ENCODE peak calls at places on chromosomes 6 and 20, in four cellular contexts. B, A, Z and O are unnamed samples.

GRCh38 chr20:3592931-3593330 is 70.3 kb downstream of the GFRA4 start:
- DNase-seq in A (no peak), Z (no peak), B (no peak), O (no peak)

GRCh38 chr6:20170455-20171148 is 41.7 kb downstream of the MBOAT1 start:
- DNase-seq in B (no peak), Z (no peak), A (no peak), O (no peak)

GRCh38 chr6:73666393-73666792 is 12.6 kb upstream of the SLC17A5 start:
- DNase-seq in B (no peak), A (no peak), Z (no peak), O (no peak)

GRCh38 chr6:29005183-29005885 is at the start of gene ZNF311:
- DNase-seq in A (peak; percentile 47), Z (peak; percentile 68), B (no peak), O (peak; percentile 46)

GRCh38 chr6:157535354-157536217 is 154.6 kb downstream of the ZDHHC14 start:
- DNase-seq in A (no peak), B (no peak), Z (no peak), O (no peak)

GRCh38 chr20:41501376-41501775 is 116.8 kb downstream of the CHD6 start:
- DNase-seq in A (no peak), Z (no peak), B (no peak), O (no peak)

GRCh38 chr6:89308525-89309400 is 6.3 kb downstream of the GABRR2 start:
- DNase-seq in B (no peak), Z (no peak), A (no peak), O (no peak)

GRCh38 chr6:25014806-25015560 is 79.2 kb upstream of the RIPOR2 start:
- DNase-seq in A (no peak), B (no peak), Z (no peak), O (no peak)

GRCh38 chr6:83868639-83869038 is 9.2 kb downstream of the CYB5R4 start:
- DNase-seq in B (no peak), Z (no peak), A (no peak), O (no peak)

GRCh38 chr20:54013397-54013941 is 56.9 kb downstream of the BCAS1 start:
- DNase-seq in A (no peak), B (no peak), Z (no peak), O (no peak)

GRCh38 chr20:48769111-48769879 is 58.5 kb downstream of the PREX1 start:
- DNase-seq in Z (no peak), B (peak; percentile 55), A (peak; percentile 33), O (no peak)

GRCh38 chr6:28266962-28267694 is at the start of gene ZSCAN26:
- DNase-seq in Z (peak; percentile 92), B (peak; percentile 78), A (peak; percentile 71), O (peak; percentile 65)

GRCh38 chr6:170036916-170037315 is 254.0 kb downstream of the DLL1 start:
- DNase-seq in Z (peak; percentile 28), B (no peak), A (peak; percentile 10), O (no peak)

GRCh38 chr20:63967330-63968135 is 2.2 kb downstream of the ZNF512B start:
- DNase-seq in A (peak; percentile 22), B (no peak), Z (no peak), O (no peak)

GRCh38 chr6:131199568-131200272 is 64.5 kb downstream of the AKAP7 start:
- DNase-seq in A (peak; percentile 34), Z (peak; percentile 82), B (peak; percentile 51), O (no peak)

GRCh38 chr6:159590794-159591193 is 102.2 kb downstream of the SOD2 start:
- DNase-seq in B (no peak), Z (no peak), A (no peak), O (no peak)

GRCh38 chr6:159582736-159583135 is 110.3 kb downstream of the SOD2 start:
- DNase-seq in B (no peak), A (no peak), Z (no peak), O (no peak)

GRCh38 chr6:159586684-159587083 is 106.4 kb downstream of the SOD2 start:
- DNase-seq in A (no peak), Z (no peak), B (no peak), O (no peak)
- TF ChIP-seq CTCF in A (no peak), Z (no peak), B (no peak), O (no peak)

GRCh38 chr20:34579936-34580587 is 21.5 kb downstream of the MAP1LC3A start:
- DNase-seq in B (no peak), A (peak; percentile 42), Z (peak; percentile 76), O (no peak)

GRCh38 chr20:34579191-34579661 is 20.7 kb downstream of the MAP1LC3A start:
- DNase-seq in Z (peak; percentile 83), B (no peak), A (peak; percentile 70), O (peak; percentile 76)

GRCh38 chr20:34578040-34578439 is 19.5 kb downstream of the MAP1LC3A start:
- DNase-seq in A (no peak), B (no peak), Z (no peak), O (no peak)

GRCh38 chr20:34580588-34580940 is 22.0 kb downstream of the MAP1LC3A start:
- DNase-seq in B (no peak), Z (no peak), A (no peak), O (no peak)

GRCh38 chr20:34578521-34579147 is 20.1 kb downstream of the MAP1LC3A start:
- DNase-seq in A (no peak), Z (no peak), B (no peak), O (no peak)
- H3K27ac ChIP-seq in A (no peak overlapping the region), Z (no peak overlapping the region), B (no peak overlapping the region), O (no peak overlapping the region)

DNA sequence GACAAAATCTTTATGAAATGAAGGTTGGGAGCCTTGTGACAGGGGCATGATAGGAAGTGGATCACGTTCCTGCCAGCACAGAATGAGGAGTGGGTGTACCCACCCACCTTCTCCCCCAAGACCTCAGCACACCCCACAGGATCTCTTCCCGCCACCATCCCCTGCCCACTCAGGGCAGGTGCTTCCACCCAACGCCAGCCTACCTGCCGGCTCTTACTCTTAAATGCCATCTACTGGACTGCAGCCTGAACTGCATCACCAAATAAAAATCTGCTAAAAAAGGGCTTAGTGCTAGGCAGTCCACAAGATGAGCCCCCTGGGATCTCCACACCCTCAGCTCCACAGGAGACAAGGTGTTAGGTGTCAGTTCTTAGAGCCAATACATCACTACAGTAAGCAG is 20.6 kb downstream of the DTNBP1 start:
- DNase-seq in A (no peak), Z (no peak), B (no peak), O (no peak)
- H3K9me3 ChIP-seq in A (peaks cover 10% of the 10 kb centered on the region), Z (no peaks in the 10 kb centered on the region), B (peaks cover 10% of the 10 kb centered on the region), O (no peaks in the 10 kb centered on the region)

DNA sequence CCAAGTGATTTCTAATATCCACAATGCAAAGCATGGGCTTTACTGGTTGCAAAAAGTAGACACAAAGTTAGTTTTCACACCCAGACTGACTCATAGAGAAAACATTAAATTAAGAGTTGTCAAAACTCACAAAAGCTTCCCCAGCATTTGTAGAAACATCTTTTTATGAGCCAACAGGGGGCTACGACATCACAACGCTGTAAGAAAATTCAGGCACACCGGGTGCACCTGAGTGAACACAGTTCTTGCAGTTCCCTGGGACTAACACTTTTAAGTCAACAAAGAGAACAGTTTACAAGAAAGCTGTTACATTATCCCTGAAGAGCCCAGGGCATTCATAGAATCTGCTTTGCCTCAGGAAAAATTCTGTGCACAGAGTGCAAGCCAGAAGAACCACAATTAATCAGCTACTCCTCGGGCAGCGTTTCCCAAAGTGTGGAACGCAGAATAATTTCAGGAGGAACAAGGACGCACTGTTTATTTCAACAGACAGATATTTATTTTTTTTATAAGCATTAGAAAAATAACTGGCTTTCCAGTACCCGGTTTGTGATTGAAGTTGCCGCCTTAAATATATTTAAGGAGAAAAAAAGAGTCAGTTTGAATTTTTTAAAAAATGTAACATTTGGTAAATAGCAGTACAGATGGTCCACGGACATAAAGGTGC is 1.2 kb downstream of the NCOA5 start:
- DNase-seq in Z (no peak), A (no peak), B (no peak), O (no peak)
- TF ChIP-seq CTCF in Z (no peak), A (no peak), B (peak; percentile 22), O (no peak)

GRCh38 chr6:3321875-3322274 is 63.1 kb downstream of the PSMG4 start:
- DNase-seq in B (no peak), A (peak; percentile 40), Z (no peak), O (no peak)
- H3K27ac ChIP-seq in B (no peak overlapping the region), A (no peak overlapping the region), Z (no peak overlapping the region), O (no peak overlapping the region)

GRCh38 chr6:351011-351866 is 40.3 kb upstream of the IRF4 start:
- DNase-seq in B (no peak), A (no peak), Z (no peak), O (no peak)

GRCh38 chr6:347951-348859 is 43.3 kb upstream of the IRF4 start:
- DNase-seq in A (no peak), Z (no peak), B (no peak), O (no peak)

GRCh38 chr6:348860-349396 is 42.6 kb upstream of the IRF4 start:
- DNase-seq in B (no peak), Z (no peak), A (no peak), O (no peak)

GRCh38 chr6:350371-350770 is 41.2 kb upstream of the IRF4 start:
- DNase-seq in B (no peak), Z (no peak), A (no peak), O (no peak)

DNA sequence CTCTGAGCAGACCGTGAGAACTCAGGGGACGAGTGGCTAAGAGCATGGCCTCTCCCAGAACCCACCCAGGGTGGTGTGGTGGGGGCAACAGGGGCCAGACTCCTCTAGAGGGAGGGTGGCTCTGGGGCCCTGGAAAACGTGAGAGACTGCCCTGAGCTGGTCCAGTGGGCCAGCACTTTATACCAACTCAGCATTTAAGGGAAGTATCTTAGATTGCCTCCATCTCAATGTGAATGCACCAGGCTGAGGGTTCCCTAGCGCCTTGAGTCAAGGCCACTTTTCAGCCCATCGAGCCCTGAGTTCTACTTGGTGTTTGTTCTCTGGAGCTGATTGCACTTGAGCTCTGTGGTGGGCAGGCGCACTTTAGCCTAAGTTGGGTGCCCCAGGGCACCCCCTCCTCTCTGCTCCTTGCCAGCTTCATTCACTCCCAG is 42.0 kb upstream of the IRF4 start:
- DNase-seq in A (no peak), Z (no peak), B (no peak), O (no peak)
- H3K9me3 ChIP-seq in A (no peaks in the 10 kb centered on the region), Z (no peaks in the 10 kb centered on the region), B (no peaks in the 10 kb centered on the region), O (no peaks in the 10 kb centered on the region)

DNA sequence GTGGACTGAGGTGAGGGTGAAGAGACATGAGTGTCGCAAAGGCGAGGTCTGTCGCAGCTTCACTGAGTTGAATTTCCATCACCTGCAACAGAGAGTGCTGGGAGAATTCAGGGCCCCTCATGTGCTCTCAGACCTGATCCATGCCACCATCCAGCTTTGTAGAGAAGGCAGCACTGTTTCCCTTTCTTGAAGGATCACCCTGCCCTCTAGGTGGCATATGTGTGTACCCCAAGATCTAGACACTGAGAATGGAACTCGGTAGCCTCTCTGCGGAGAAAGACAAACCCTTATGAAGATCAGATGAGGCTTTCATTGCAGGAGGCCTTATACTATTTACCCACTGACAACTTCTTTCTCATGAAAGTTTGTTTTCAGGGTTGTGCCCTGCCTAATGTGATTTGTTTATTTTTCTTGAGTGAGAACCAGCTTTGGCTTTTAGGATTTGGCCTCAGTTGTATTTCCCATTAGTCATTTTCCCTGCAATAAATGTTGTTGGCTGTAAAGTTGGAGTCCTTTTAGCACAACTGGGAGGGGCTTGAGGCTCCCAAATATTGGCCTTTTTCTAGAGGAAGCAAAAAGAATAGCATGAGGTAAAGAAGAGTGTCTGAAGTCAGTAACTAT is 811.3 kb downstream of the DHX35 start:
- DNase-seq in Z (no peak), B (no peak), A (no peak), O (no peak)
- TF ChIP-seq CTCF in Z (no peak), B (no peak), A (no peak), O (no peak)